ENCODE peak calls at places on chromosomes 16 and 17, in nine cellular contexts. M is transverse colon, C is esophagus muscularis mucosa, H is K562, G is SK-N-SH, X is GM12878, K is sigmoid colon, P is upper lobe of left lung, J is HepG2. S is an unnamed sample.

GRCh38 chr17:14866266-14866665 is 398.9 kb downstream of the PMP22 start:
- DNase-seq in X (no peak), K (no peak), H (no peak), P (no peak), M (no peak), C (no peak), G (no peak), J (no peak), S (no peak)

GRCh38 chr17:31663576-31663975 is 195.5 kb downstream of the COPRS start:
- DNase-seq in M (no peak), C (no peak), H (no peak), J (no peak), P (no peak), K (no peak), G (no peak), X (no peak), S (no peak)

GRCh38 chr16:65702707-65703402 is 581.0 kb upstream of the CDH11 start:
- DNase-seq in H (no peak), P (no peak), J (no peak), K (no peak), C (no peak), X (no peak), M (no peak), G (peak; percentile 38), S (no peak)

GRCh38 chr16:75265911-75266701 is 14.7 kb upstream of the BCAR1 start:
- DNase-seq in J (peak; percentile 84), P (peak; percentile 82), X (no peak), G (peak; percentile 99), K (peak; percentile 90), C (no peak), H (peak; percentile 95), M (peak; percentile 86), S (peak; percentile 89)

GRCh38 chr16:83882118-83882879 is 16.6 kb upstream of the MLYCD start:
- DNase-seq in H (no peak), K (no peak), G (no peak), J (no peak), X (no peak), P (no peak), M (no peak), C (no peak), S (no peak)

GRCh38 chr17:74898376-74898946 is 5.0 kb upstream of the FADS6 start:
- DNase-seq in K (no peak), P (no peak), H (no peak), X (no peak), J (no peak), G (no peak), C (no peak), M (no peak), S (no peak)

GRCh38 chr17:72110953-72111339 is 9.9 kb upstream of the SOX9 start:
- DNase-seq in K (no peak), J (no peak), C (no peak), H (no peak), X (no peak), P (no peak), G (peak; percentile 28), M (peak; percentile 35), S (no peak)

GRCh38 chr16:72961115-72961832 is 86.7 kb downstream of the ZFHX3 start:
- DNase-seq in J (no peak), X (no peak), M (no peak), P (no peak), C (no peak), K (peak; percentile 57), H (peak; percentile 16), G (peak; percentile 83), S (no peak)

GRCh38 chr16:48317614-48318013 is 67.6 kb downstream of the SIAH1 start:
- DNase-seq in H (peak; percentile 12), J (no peak), C (no peak), K (no peak), P (no peak), G (no peak), X (no peak), M (no peak), S (no peak)

GRCh38 chr17:18070861-18071340 is 16.8 kb upstream of the DRG2 start:
- DNase-seq in P (no peak), M (no peak), K (no peak), C (no peak), J (no peak), H (peak; percentile 50), X (no peak), G (no peak), S (no peak)

GRCh38 chr17:36534117-36534880 is at the start of gene MYO19:
- DNase-seq in H (peak; percentile 78), K (peak; percentile 87), G (peak; percentile 81), M (peak; percentile 82), J (peak; percentile 62), C (no peak), X (peak; percentile 24), P (peak; percentile 65), S (peak; percentile 72)

GRCh38 chr17:37066322-37066905 is 117.7 kb downstream of the AATF start:
- DNase-seq in C (no peak), G (no peak), X (no peak), J (no peak), P (no peak), H (no peak), K (no peak), M (no peak), S (no peak)

GRCh38 chr16:6377956-6378355 is 954.7 kb upstream of the RBFOX1 start:
- DNase-seq in H (no peak), J (no peak), K (no peak), G (no peak), M (no peak), C (peak; percentile 89), X (no peak), P (no peak), S (no peak)

DNA sequence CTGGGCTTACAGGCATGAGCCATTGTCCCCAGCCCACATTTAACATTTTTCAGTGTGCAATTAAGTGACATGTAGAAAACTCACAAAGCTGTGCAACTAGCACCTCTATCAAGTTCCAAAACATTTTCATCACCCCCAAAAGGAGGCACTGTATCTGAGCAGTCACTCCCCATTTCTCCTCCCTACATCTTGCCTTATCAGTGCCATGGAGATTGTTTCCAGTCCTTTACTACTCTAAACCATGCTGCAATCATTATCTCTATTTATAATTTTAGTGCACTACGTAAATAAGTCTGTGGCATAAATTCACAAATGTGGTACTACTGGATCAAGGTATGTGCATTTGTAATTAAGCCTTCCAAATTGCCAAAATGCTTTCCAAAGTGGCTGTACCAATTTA is 7.6 kb downstream of the MRPS23 start:
- DNase-seq in X (no peak), G (no peak), K (no peak), J (no peak), C (no peak), P (no peak), H (no peak), M (no peak), S (no peak)
- TF ChIP-seq POLR2AphosphoS5 in X (no peak), G (no peak), K (no peak), J (no peak), C (no peak), P (no peak), H (no peak), M (no peak), S (no peak)

DNA sequence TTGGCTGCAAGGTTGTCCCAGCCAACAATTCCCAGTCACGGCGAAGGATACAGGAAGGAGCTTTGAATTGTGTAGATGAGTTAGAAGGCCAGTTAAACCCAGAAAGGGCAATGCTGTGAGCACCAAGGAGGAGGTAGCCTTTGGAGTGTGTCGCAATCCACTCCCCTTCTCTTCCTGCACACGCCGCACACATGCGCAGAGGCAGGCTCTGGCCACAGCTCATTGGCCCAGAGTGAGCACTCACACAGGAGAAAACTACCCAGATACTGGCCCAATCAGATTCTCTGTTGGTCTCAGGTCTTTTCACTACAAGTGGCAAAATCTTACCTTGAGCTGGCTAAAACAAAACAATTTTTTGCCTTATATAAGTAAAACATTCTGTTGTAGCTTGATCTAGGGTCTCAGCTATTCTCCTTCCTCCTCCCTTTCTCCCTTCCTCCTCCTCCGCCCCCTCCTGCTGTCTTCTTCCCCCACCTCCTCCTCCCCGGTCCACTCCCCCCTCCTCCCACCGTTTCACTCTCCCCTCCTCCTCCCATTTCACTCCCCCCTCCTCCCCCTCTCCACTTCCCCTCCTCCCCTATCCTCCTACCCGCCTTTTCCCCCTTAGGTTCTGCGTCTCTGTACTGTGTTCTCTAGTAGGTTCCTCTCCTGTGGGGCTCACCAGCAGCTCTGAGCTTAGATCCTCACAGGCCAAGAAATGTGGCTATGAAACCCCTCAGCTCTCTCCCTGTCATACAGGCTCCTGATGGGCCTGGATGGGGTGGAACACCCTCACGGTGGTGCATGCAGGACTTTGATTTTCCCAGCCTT is 344.9 kb downstream of the CPPED1 start:
- DNase-seq in X (no peak), H (no peak), G (no peak), C (no peak), M (peak; percentile 16), K (no peak), P (peak; percentile 70), J (no peak), S (no peak)
- TF ChIP-seq EP300 in X (no peak), H (no peak), G (no peak), C (no peak), M (no peak), K (no peak), P (no peak), J (no peak), S (no peak)

GRCh38 chr16:19223235-19223847 is 55.3 kb downstream of the SYT17 start:
- DNase-seq in J (peak; percentile 58), C (no peak), G (no peak), K (no peak), X (no peak), M (peak; percentile 78), H (peak; percentile 35), P (peak; percentile 25), S (peak; percentile 81)
- TF ChIP-seq CTCF in J (peak; percentile 81), C (peak; percentile 64), G (peak; percentile 57), K (no peak), X (peak; percentile 15), M (peak; percentile 66), H (peak; percentile 57), P (peak; percentile 10), S (peak; percentile 75)

GRCh38 chr17:39633570-39634183 is 3.3 kb upstream of the STARD3 start:
- DNase-seq in G (no peak), X (no peak), C (no peak), H (no peak), M (no peak), K (no peak), P (no peak), J (no peak), S (no peak)

GRCh38 chr17:39629894-39630293 is 3.1 kb downstream of the PPP1R1B start:
- DNase-seq in M (peak; percentile 22), G (no peak), H (no peak), K (no peak), C (no peak), J (peak; percentile 58), X (no peak), P (peak; percentile 48), S (no peak)

GRCh38 chr17:39632153-39632941 is 4.6 kb upstream of the STARD3 start:
- DNase-seq in K (peak; percentile 72), P (peak; percentile 65), H (no peak), J (no peak), X (no peak), M (peak; percentile 93), C (no peak), G (no peak), S (peak; percentile 60)

GRCh38 chr17:39629494-39629880 is 2.7 kb downstream of the PPP1R1B start:
- DNase-seq in M (peak; percentile 80), P (peak; percentile 47), G (no peak), C (no peak), X (no peak), K (no peak), J (no peak), H (no peak), S (no peak)

DNA sequence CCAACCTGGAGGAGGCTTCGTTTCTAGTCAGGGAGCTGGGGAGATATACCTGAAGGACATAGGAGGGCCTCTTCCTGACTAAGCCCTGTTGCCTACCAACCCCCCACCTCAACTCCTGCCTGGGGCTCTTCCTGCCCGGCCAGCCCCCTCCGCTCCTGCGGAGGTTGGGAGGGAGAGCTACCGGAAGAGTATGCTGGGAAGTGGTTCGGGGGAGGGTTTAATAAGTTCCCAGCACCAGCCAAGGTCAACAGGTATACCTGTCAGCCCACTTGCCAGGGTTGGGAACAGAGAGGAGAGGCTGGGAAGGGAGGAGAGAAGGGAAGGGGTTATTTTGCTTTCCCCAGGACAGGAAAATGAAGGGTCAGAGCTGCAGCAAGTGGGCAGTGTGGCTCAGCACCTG is 4.7 kb downstream of the PPP1R1B start:
- DNase-seq in M (peak; percentile 71), P (peak; percentile 81), G (no peak), X (no peak), K (no peak), J (no peak), C (no peak), H (no peak), S (no peak)
- TF ChIP-seq POLR2AphosphoS5 in M (peak; percentile 64), P (no peak), G (no peak), X (no peak), K (no peak), J (no peak), C (no peak), H (no peak), S (no peak)

S was measured in stomach.